ENCODE peak calls at places on chromosomes 1 and 21, in five cellular contexts. S is trophoblast cell, N is neuronal stem cell, V is mesenchymal stem cell, P is H1. E is an unnamed sample. For H3K4me1, the result is how much of the 10 kb centered on the place peaks cover.

GRCh38 chr1:208036177-208036808 is 125.4 kb upstream of the CD34 start:
- DNase-seq in P (no peak), V (peak), N (no peak), S (peak), E (peak)

GRCh38 chr1:27348861-27349783 is 7.3 kb downstream of the SYTL1 start:
- DNase-seq in V (no peak), S (peak), N (peak), P (peak), E (peak)

GRCh38 chr1:164673584-164674214 is 114.7 kb downstream of the PBX1 start:
- DNase-seq in V (no peak), N (no peak), S (peak), P (peak), E (peak)

GRCh38 chr1:109559995-109560394 is 11.6 kb downstream of the GNAI3 start:
- DNase-seq in V (no peak), P (no peak), N (no peak), S (no peak), E (no peak)

GRCh38 chr1:212238552-212238951 is 46.7 kb upstream of the PPP2R5A start:
- DNase-seq in P (no peak), S (no peak), V (no peak), N (no peak), E (no peak)

GRCh38 chr21:43308511-43309283 is 118.2 kb downstream of the SIK1 start:
- DNase-seq in N (no peak), S (no peak), P (no peak), V (no peak), E (no peak)

GRCh38 chr1:110187139-110187890 is 22.8 kb upstream of the KCNC4 start:
- DNase-seq in S (peak), V (no peak), N (no peak), P (no peak), E (no peak)

GRCh38 chr21:38202811-38203210 is 54.0 kb upstream of the KCNJ15 start:
- DNase-seq in S (no peak), V (no peak), P (no peak), N (no peak), E (no peak)

GRCh38 chr1:35808376-35809155 is 750 bp downstream of the AGO4 start:
- DNase-seq in P (peak), N (peak), S (no peak), V (peak), E (peak)

GRCh38 chr1:200802042-200802441 is 63.3 kb downstream of the CAMSAP2 start:
- DNase-seq in S (no peak), N (no peak), V (no peak), P (no peak), E (no peak)

GRCh38 chr1:119953266-119953998 is 57.1 kb upstream of the ADAM30 start:
- DNase-seq in V (no peak), P (no peak), S (no peak), N (no peak), E (no peak)

GRCh38 chr1:54275349-54275748 is 75.4 kb downstream of the MRPL37 start:
- DNase-seq in S (no peak), P (no peak), N (no peak), V (no peak), E (no peak)

DNA sequence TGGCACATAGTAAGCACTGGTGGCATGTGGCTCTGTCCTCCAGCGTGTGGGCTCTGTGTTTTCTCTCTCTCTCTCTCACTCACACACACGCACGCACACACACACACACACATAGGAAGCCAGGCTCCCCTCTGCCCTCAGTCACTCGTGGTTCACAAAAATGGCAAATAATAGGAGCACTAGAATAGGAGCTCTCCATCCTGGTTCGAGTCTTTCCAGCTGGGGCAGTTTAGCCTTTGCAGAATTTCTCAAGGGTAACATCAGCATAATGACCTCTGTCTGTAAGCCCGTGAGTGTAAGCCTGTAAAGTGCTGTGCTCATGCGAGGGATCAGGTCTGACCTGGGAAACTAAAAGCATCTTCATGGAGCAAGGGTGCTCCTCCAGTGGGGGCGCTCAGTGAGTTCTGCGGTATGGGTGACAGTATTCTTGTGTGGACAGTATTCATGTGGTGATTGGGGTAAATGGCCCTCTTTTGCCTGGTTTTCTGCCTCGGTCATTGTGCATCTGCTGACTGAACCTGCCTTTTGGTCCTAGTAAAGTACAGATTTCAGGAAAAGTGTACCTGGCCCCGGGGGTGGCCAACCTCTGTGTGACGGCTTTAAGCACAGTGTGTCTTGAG is 839 bp upstream of the ZC3H12A start:
- DNase-seq in N (no peak), V (peak), S (no peak), P (no peak), E (no peak)
- H3K4me1 ChIP-seq in N (under half), V (under half), S (half or more), P (under half), E (under half)

GRCh38 chr1:6515771-6516170 is 24.3 kb upstream of the PLEKHG5 start:
- DNase-seq in V (peak), N (no peak), P (no peak), S (peak), E (no peak)
- H2BK12ac ChIP-seq in V (no peak), N (no peak), P (no peak), S (peak), E (no peak)

GRCh38 chr1:230851291-230851691 is 17.0 kb downstream of the C1orf198 start:
- DNase-seq in P (no peak), S (peak), V (peak), N (no peak), E (peak)
- H3K14ac ChIP-seq in P (no peak), S (peak), V (peak), N (no peak), E (no peak)

GRCh38 chr1:26289158-26290059 is 9.5 kb downstream of the SH3BGRL3 start:
- DNase-seq in S (no peak), P (no peak), V (no peak), N (no peak), E (no peak)

GRCh38 chr1:26288311-26288941 is 8.5 kb downstream of the SH3BGRL3 start:
- DNase-seq in P (no peak), N (no peak), V (no peak), S (no peak), E (no peak)

GRCh38 chr1:26290416-26291261 is 10.8 kb downstream of the SH3BGRL3 start:
- DNase-seq in V (no peak), N (no peak), S (no peak), P (no peak), E (no peak)

GRCh38 chr1:26291433-26291832 is 11.5 kb downstream of the SH3BGRL3 start:
- DNase-seq in V (no peak), S (no peak), P (no peak), N (no peak), E (no peak)

GRCh38 chr1:26290061-26290415 is 10.2 kb downstream of the SH3BGRL3 start:
- DNase-seq in P (no peak), V (no peak), S (no peak), N (no peak), E (no peak)
- H3K4me1 ChIP-seq in P (under half), V (half or more), S (under half), N (under half), E (under half)